ENCODE peak calls at places on chromosomes 5 and 9, in nine cellular contexts. T is pancreas; X is cardiac fibroblast; I is testis; O is CD8-positive, alpha-beta memory T cell; Y is choroid plexus epithelial cell; L is H1; R is RWPE2; H is CD4-positive, alpha-beta memory T cell. V is an unnamed sample.

GRCh38 chr5:76134646-76135045 is 51.5 kb downstream of the SV2C start:
- DNase-seq in T (no peak), X (no peak), I (no peak), O (no peak), Y (no peak), L (no peak), R (no peak), H (no peak), V (no peak)

GRCh38 chr5:126561908-126562307 is 33.1 kb downstream of the ALDH7A1 start:
- DNase-seq in T (no peak), X (no peak), I (peak; percentile 37), O (no peak), Y (peak; percentile 38), L (no peak), R (no peak), H (no peak), V (no peak)

GRCh38 chr9:27394154-27394825 is 97.3 kb upstream of the EQTN start:
- DNase-seq in T (no peak), X (no peak), I (no peak), O (no peak), Y (peak; percentile 4), L (no peak), R (no peak), H (no peak), V (no peak)

GRCh38 chr9:87346061-87346665 is 151.5 kb upstream of the DAPK1 start:
- DNase-seq in T (no peak), X (peak; percentile 29), I (peak; percentile 66), O (no peak), Y (no peak), L (no peak), R (no peak), H (no peak), V (no peak)

GRCh38 chr5:59123595-59124561 is 541.0 kb downstream of the RAB3C start:
- DNase-seq in T (no peak), X (no peak), I (no peak), O (no peak), Y (peak; percentile 28), L (no peak), R (no peak), H (peak; percentile 56), V (no peak)

GRCh38 chr9:4346111-4346510 is 46.2 kb upstream of the GLIS3 start:
- DNase-seq in T (no peak), X (no peak), I (no peak), O (no peak), Y (no peak), L (no peak), R (no peak), H (no peak), V (no peak)

GRCh38 chr5:160118349-160119141 is 705 bp downstream of the PWWP2A start:
- DNase-seq in T (peak; percentile 43), X (no peak), I (peak; percentile 51), O (peak; percentile 48), Y (no peak), L (peak; percentile 46), R (peak; percentile 66), H (peak; percentile 48), V (peak; percentile 30)

GRCh38 chr9:63728287-63728686 is 1556.7 kb downstream of the FOXD4L5 start:
- DNase-seq in T (no peak), X (no peak), I (no peak), O (no peak), Y (no peak), L (no peak), R (no peak), H (no peak), V (no peak)

GRCh38 chr5:55636711-55637110 is 75.4 kb downstream of the SLC38A9 start:
- DNase-seq in T (peak; percentile 45), X (peak; percentile 68), I (no peak), O (no peak), Y (peak; percentile 62), L (no peak), R (no peak), H (no peak), V (no peak)

GRCh38 chr9:99239341-99240055 is 17.4 kb downstream of the SEC61B start:
- DNase-seq in T (no peak), X (peak; percentile 48), I (no peak), O (no peak), Y (peak; percentile 40), L (no peak), R (no peak), H (no peak), V (no peak)

GRCh38 chr5:168991991-168992390 is 308.9 kb downstream of the SLIT3 start:
- DNase-seq in T (no peak), X (no peak), I (no peak), O (no peak), Y (no peak), L (no peak), R (no peak), H (no peak), V (no peak)

GRCh38 chr9:70574222-70574837 is 159.9 kb upstream of the KLF9 start:
- DNase-seq in T (no peak), X (peak; percentile 83), I (no peak), O (no peak), Y (peak; percentile 70), L (no peak), R (no peak), H (no peak), V (no peak)

GRCh38 chr5:137498736-137499505 is at the start of gene SPOCK1:
- DNase-seq in T (peak; percentile 46), X (peak; percentile 86), I (peak; percentile 85), O (peak; percentile 10), Y (peak; percentile 75), L (peak; percentile 87), R (no peak), H (peak; percentile 17), V (no peak)
- H3K4me3 ChIP-seq in T (peak within 1 kb of the TSS; percentile 45), X (peak within 1 kb of the TSS; percentile 81), I (peak within 1 kb of the TSS; percentile 64), O (no peak within 1 kb of the TSS), Y (peak within 1 kb of the TSS; percentile 42), L (peak within 1 kb of the TSS; percentile 76), R (peak within 1 kb of the TSS; percentile 42), H (no peak within 1 kb of the TSS), V (no peak within 1 kb of the TSS)

GRCh38 chr5:72248352-72249032 is 71.5 kb downstream of the MRPS27 start:
- DNase-seq in T (peak; percentile 27), X (peak; percentile 91), I (peak; percentile 46), O (no peak), Y (peak; percentile 80), L (no peak), R (no peak), H (no peak), V (no peak)
- H3K4me3 ChIP-seq in T (no peak overlapping the region), X (no peak overlapping the region), I (no peak overlapping the region), O (no peak overlapping the region), Y (no peak overlapping the region), L (no peak overlapping the region), R (no peak overlapping the region), H (no peak overlapping the region), V (no peak overlapping the region)

DNA sequence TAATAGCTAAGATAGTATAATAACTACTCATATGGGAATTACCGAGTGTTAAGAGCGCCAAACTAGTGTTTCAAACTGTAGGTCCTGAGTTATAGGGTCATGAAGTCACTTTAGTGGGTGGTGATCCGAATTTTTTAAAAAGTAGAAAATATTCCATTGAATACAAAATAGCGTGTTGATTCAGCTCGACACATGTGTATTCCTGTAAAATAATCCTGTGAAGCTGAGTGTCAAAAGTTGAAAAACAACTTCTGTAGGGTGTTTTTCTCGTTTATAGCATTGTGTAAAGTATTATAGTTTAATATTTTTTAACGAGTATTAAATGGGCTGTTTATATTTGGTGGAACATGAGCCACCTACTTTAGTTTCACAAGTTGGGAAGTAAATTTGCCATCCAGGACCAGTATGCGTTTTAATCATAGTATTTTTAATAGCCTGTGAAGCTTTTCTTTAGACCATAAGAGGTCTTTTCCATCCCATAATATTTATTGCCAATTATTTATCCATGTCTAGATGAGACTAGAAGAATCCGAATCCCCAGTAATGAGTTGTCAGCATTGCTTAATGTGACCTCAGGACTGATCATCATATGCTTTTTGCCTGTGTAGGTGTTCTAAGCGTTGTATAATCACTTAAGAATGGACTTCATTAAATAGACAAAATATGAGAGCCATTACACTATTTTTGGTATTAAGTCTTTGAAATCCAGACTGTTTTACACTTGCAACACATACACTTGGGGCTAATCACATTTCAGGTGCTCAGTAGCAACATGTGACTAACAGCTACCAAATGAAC is 84.1 kb downstream of the PTPDC1 start:
- DNase-seq in T (no peak), X (no peak), I (no peak), O (no peak), Y (peak; percentile 52), L (no peak), R (no peak), H (no peak), V (no peak)
- H3K4me3 ChIP-seq in T (peak overlapping the region; percentile 86), X (peak overlapping the region; percentile 74), I (no peak overlapping the region), O (peak overlapping the region; percentile 72), Y (peak overlapping the region; percentile 84), L (peak overlapping the region; percentile 64), R (peak overlapping the region; percentile 58), H (no peak overlapping the region), V (no peak overlapping the region)

GRCh38 chr9:975740-976257 is 656 bp upstream of the DMRT3 start:
- DNase-seq in T (no peak), X (no peak), I (no peak), O (no peak), Y (no peak), L (no peak), R (no peak), H (no peak), V (no peak)
- H3K4me3 ChIP-seq in T (no peak overlapping the region), X (no peak overlapping the region), I (peak overlapping the region; percentile 39), O (no peak overlapping the region), Y (no peak overlapping the region), L (peak overlapping the region; percentile 39), R (no peak overlapping the region), H (no peak overlapping the region), V (no peak overlapping the region)

GRCh38 chr9:34010979-34011378 is 37.7 kb downstream of the UBAP2 start:
- DNase-seq in T (no peak), X (peak; percentile 19), I (no peak), O (no peak), Y (peak; percentile 30), L (no peak), R (no peak), H (peak; percentile 14), V (no peak)
- H3K4me3 ChIP-seq in T (no peak overlapping the region), X (no peak overlapping the region), I (no peak overlapping the region), O (no peak overlapping the region), Y (no peak overlapping the region), L (no peak overlapping the region), R (no peak overlapping the region), H (no peak overlapping the region), V (no peak overlapping the region)